ENCODE peak calls at places on chromosomes 2 and 18, in four cellular contexts. One of them, this sample, is unnamed.

GRCh38 chr18:74499633-74500032 is 3.5 kb downstream of the CNDP2 start:
- DNase-seq in fibroblast of gingiva: peak
- DNase-seq in aorta: no peak
- DNase-seq in fibroblast of pulmonary artery: peak
- DNase-seq in this sample: peak

GRCh38 chr2:109654316-109655050 is 40.3 kb downstream of the SOWAHC start:
- DNase-seq in fibroblast of gingiva: no peak
- DNase-seq in aorta: no peak
- DNase-seq in fibroblast of pulmonary artery: no peak
- DNase-seq in this sample: no peak

GRCh38 chr18:39215920-39216319 is 1650.3 kb upstream of the CELF4 start:
- DNase-seq in fibroblast of gingiva: no peak
- DNase-seq in aorta: no peak
- DNase-seq in fibroblast of pulmonary artery: no peak
- DNase-seq in this sample: no peak

GRCh38 chr18:44309185-44309584 is 371.5 kb upstream of the SETBP1 start:
- DNase-seq in fibroblast of gingiva: peak
- DNase-seq in aorta: no peak
- DNase-seq in fibroblast of pulmonary artery: peak
- DNase-seq in this sample: no peak

GRCh38 chr2:209388416-209389037 is 35.3 kb upstream of the MAP2 start:
- DNase-seq in fibroblast of gingiva: peak
- DNase-seq in aorta: no peak
- DNase-seq in fibroblast of pulmonary artery: no peak
- DNase-seq in this sample: peak

GRCh38 chr2:157413342-157414035 is 30.4 kb downstream of the CYTIP start:
- DNase-seq in fibroblast of gingiva: no peak
- DNase-seq in aorta: no peak
- DNase-seq in fibroblast of pulmonary artery: no peak
- DNase-seq in this sample: no peak

GRCh38 chr2:29047083-29047840 is 27.1 kb downstream of the PCARE start:
- DNase-seq in fibroblast of gingiva: no peak
- DNase-seq in aorta: no peak
- DNase-seq in fibroblast of pulmonary artery: no peak
- DNase-seq in this sample: no peak

GRCh38 chr2:105969552-105969951 is 224.5 kb downstream of the UXS1 start:
- DNase-seq in fibroblast of gingiva: no peak
- DNase-seq in aorta: no peak
- DNase-seq in fibroblast of pulmonary artery: peak
- DNase-seq in this sample: no peak

GRCh38 chr2:12950957-12951656 is 234.4 kb downstream of the TRIB2 start:
- DNase-seq in fibroblast of gingiva: peak
- DNase-seq in aorta: no peak
- DNase-seq in fibroblast of pulmonary artery: peak
- DNase-seq in this sample: no peak

GRCh38 chr2:75612108-75612861 is 34.3 kb upstream of the MRPL19 start:
- DNase-seq in fibroblast of gingiva: no peak
- DNase-seq in aorta: no peak
- DNase-seq in fibroblast of pulmonary artery: no peak
- DNase-seq in this sample: no peak

GRCh38 chr2:42922790-42923631 is 130.6 kb upstream of the HAAO start:
- DNase-seq in fibroblast of gingiva: peak
- DNase-seq in aorta: peak
- DNase-seq in fibroblast of pulmonary artery: peak
- DNase-seq in this sample: no peak

GRCh38 chr2:195575021-195575420 is 82.0 kb upstream of the SLC39A10 start:
- DNase-seq in fibroblast of gingiva: no peak
- DNase-seq in aorta: no peak
- DNase-seq in fibroblast of pulmonary artery: peak
- DNase-seq in this sample: no peak